ENCODE peak calls at places on chromosomes 11 and 22, in five cellular contexts. One of them, this sample, is unnamed.

GRCh38 chr11:44690651-44691050 is 36.1 kb upstream of the TSPAN18 start:
- DNase-seq in lower leg skin: no peak
- DNase-seq in CD8-positive, alpha-beta T cell: no peak
- DNase-seq in iPS DF 6.9: no peak
- DNase-seq in left ventricle myocardium inferior: no peak
- DNase-seq in this sample: no peak

GRCh38 chr11:46252373-46252914 is 25.0 kb upstream of the CREB3L1 start:
- DNase-seq in lower leg skin: peak
- DNase-seq in CD8-positive, alpha-beta T cell: no peak
- DNase-seq in iPS DF 6.9: no peak
- DNase-seq in left ventricle myocardium inferior: no peak
- DNase-seq in this sample: no peak

GRCh38 chr11:30815619-30816018 is 229.5 kb upstream of the MPPED2 start:
- DNase-seq in lower leg skin: no peak
- DNase-seq in CD8-positive, alpha-beta T cell: no peak
- DNase-seq in iPS DF 6.9: no peak
- DNase-seq in left ventricle myocardium inferior: no peak
- DNase-seq in this sample: no peak

GRCh38 chr11:131954146-131954545 is 583.7 kb downstream of the NTM start:
- DNase-seq in lower leg skin: no peak
- DNase-seq in CD8-positive, alpha-beta T cell: no peak
- DNase-seq in iPS DF 6.9: no peak
- DNase-seq in left ventricle myocardium inferior: no peak
- DNase-seq in this sample: no peak

GRCh38 chr22:32999039-32999861 is 58.9 kb downstream of the SYN3 start:
- DNase-seq in lower leg skin: peak
- DNase-seq in CD8-positive, alpha-beta T cell: no peak
- DNase-seq in iPS DF 6.9: no peak
- DNase-seq in left ventricle myocardium inferior: no peak
- DNase-seq in this sample: no peak

GRCh38 chr11:84663731-84664130 is 963.4 kb downstream of the DLG2 start:
- DNase-seq in lower leg skin: no peak
- DNase-seq in CD8-positive, alpha-beta T cell: no peak
- DNase-seq in iPS DF 6.9: no peak
- DNase-seq in left ventricle myocardium inferior: no peak
- DNase-seq in this sample: no peak

GRCh38 chr11:57680552-57680874 is 12.6 kb downstream of the ZDHHC5 start:
- DNase-seq in lower leg skin: no peak
- DNase-seq in CD8-positive, alpha-beta T cell: no peak
- DNase-seq in iPS DF 6.9: no peak
- DNase-seq in left ventricle myocardium inferior: no peak
- DNase-seq in this sample: no peak

GRCh38 chr11:78851883-78852586 is 277.4 kb upstream of the NARS2 start:
- DNase-seq in lower leg skin: no peak
- DNase-seq in CD8-positive, alpha-beta T cell: no peak
- DNase-seq in iPS DF 6.9: no peak
- DNase-seq in left ventricle myocardium inferior: no peak
- DNase-seq in this sample: peak

GRCh38 chr11:129267716-129268115 is 75.6 kb upstream of the ARHGAP32 start:
- DNase-seq in lower leg skin: no peak
- DNase-seq in CD8-positive, alpha-beta T cell: no peak
- DNase-seq in iPS DF 6.9: no peak
- DNase-seq in left ventricle myocardium inferior: no peak
- DNase-seq in this sample: no peak

GRCh38 chr22:44646668-44647067 is 55.3 kb upstream of the PRR5 start:
- DNase-seq in lower leg skin: no peak
- DNase-seq in CD8-positive, alpha-beta T cell: no peak
- DNase-seq in iPS DF 6.9: no peak
- DNase-seq in left ventricle myocardium inferior: no peak
- DNase-seq in this sample: no peak

GRCh38 chr11:102389253-102389652 is 42.2 kb downstream of the BIRC2 start:
- DNase-seq in lower leg skin: no peak
- DNase-seq in CD8-positive, alpha-beta T cell: no peak
- DNase-seq in iPS DF 6.9: no peak
- DNase-seq in left ventricle myocardium inferior: no peak
- DNase-seq in this sample: no peak

GRCh38 chr11:113574171-113574570 is 99.0 kb upstream of the DRD2 start:
- DNase-seq in lower leg skin: peak
- DNase-seq in CD8-positive, alpha-beta T cell: no peak
- DNase-seq in iPS DF 6.9: no peak
- DNase-seq in left ventricle myocardium inferior: no peak
- DNase-seq in this sample: no peak

GRCh38 chr22:50733521-50734342 is 4.3 kb upstream of the ACR start:
- DNase-seq in lower leg skin: peak
- DNase-seq in CD8-positive, alpha-beta T cell: no peak
- DNase-seq in iPS DF 6.9: no peak
- DNase-seq in left ventricle myocardium inferior: peak
- DNase-seq in this sample: no peak

GRCh38 chr11:126148317-126148716 is 63.1 kb downstream of the RPUSD4 start:
- DNase-seq in lower leg skin: no peak
- DNase-seq in CD8-positive, alpha-beta T cell: no peak
- DNase-seq in iPS DF 6.9: no peak
- DNase-seq in left ventricle myocardium inferior: no peak
- DNase-seq in this sample: no peak

GRCh38 chr11:69217276-69218105 is 61.8 kb downstream of the SMIM38 start:
- DNase-seq in lower leg skin: peak
- DNase-seq in CD8-positive, alpha-beta T cell: peak
- DNase-seq in iPS DF 6.9: no peak
- DNase-seq in left ventricle myocardium inferior: no peak
- DNase-seq in this sample: no peak

GRCh38 chr11:73223998-73224730 is 6.1 kb downstream of the P2RY2 start:
- DNase-seq in lower leg skin: no peak
- DNase-seq in CD8-positive, alpha-beta T cell: no peak
- DNase-seq in iPS DF 6.9: no peak
- DNase-seq in left ventricle myocardium inferior: no peak
- DNase-seq in this sample: no peak

GRCh38 chr11:1877211-1878133 is 14.2 kb downstream of the PRR33 start:
- DNase-seq in lower leg skin: peak
- DNase-seq in CD8-positive, alpha-beta T cell: no peak
- DNase-seq in iPS DF 6.9: no peak
- DNase-seq in left ventricle myocardium inferior: peak
- DNase-seq in this sample: no peak

GRCh38 chr11:19646921-19647320 is 65.7 kb upstream of the NAV2 start:
- DNase-seq in lower leg skin: no peak
- DNase-seq in CD8-positive, alpha-beta T cell: no peak
- DNase-seq in iPS DF 6.9: no peak
- DNase-seq in left ventricle myocardium inferior: no peak
- DNase-seq in this sample: no peak

GRCh38 chr11:15179167-15179566 is 64.4 kb downstream of the INSC start:
- DNase-seq in lower leg skin: no peak
- DNase-seq in CD8-positive, alpha-beta T cell: no peak
- DNase-seq in iPS DF 6.9: no peak
- DNase-seq in left ventricle myocardium inferior: no peak
- DNase-seq in this sample: no peak

GRCh38 chr11:65918211-65919150 is at the start of gene C11orf68:
- DNase-seq in lower leg skin: peak
- DNase-seq in CD8-positive, alpha-beta T cell: no peak
- DNase-seq in iPS DF 6.9: no peak
- DNase-seq in left ventricle myocardium inferior: no peak
- DNase-seq in this sample: no peak

GRCh38 chr11:122895591-122895990 is 13.0 kb downstream of the JHY start:
- DNase-seq in lower leg skin: no peak
- DNase-seq in CD8-positive, alpha-beta T cell: no peak
- DNase-seq in iPS DF 6.9: no peak
- DNase-seq in left ventricle myocardium inferior: no peak
- DNase-seq in this sample: no peak
- H3K4me3 ChIP-seq in lower leg skin: no peak
- H3K4me3 ChIP-seq in CD8-positive, alpha-beta T cell: no peak
- H3K4me3 ChIP-seq in iPS DF 6.9: no peak
- H3K4me3 ChIP-seq in left ventricle myocardium inferior: no peak
- H3K4me3 ChIP-seq in this sample: no peak

GRCh38 chr11:119380816-119381185 is 689 bp downstream of the USP2 start:
- DNase-seq in lower leg skin: no peak
- DNase-seq in CD8-positive, alpha-beta T cell: peak
- DNase-seq in iPS DF 6.9: no peak
- DNase-seq in left ventricle myocardium inferior: no peak
- DNase-seq in this sample: peak
- H3K4me3 ChIP-seq in lower leg skin: no peak
- H3K4me3 ChIP-seq in CD8-positive, alpha-beta T cell: peak
- H3K4me3 ChIP-seq in iPS DF 6.9: peak
- H3K4me3 ChIP-seq in left ventricle myocardium inferior: peak
- H3K4me3 ChIP-seq in this sample: peak

GRCh38 chr11:27735281-27735680 is 35.0 kb upstream of the BDNF start:
- DNase-seq in lower leg skin: no peak
- DNase-seq in CD8-positive, alpha-beta T cell: no peak
- DNase-seq in iPS DF 6.9: no peak
- DNase-seq in left ventricle myocardium inferior: no peak
- DNase-seq in this sample: no peak

GRCh38 chr11:27740362-27741024 is 40.2 kb upstream of the BDNF start:
- DNase-seq in lower leg skin: no peak
- DNase-seq in CD8-positive, alpha-beta T cell: no peak
- DNase-seq in iPS DF 6.9: no peak
- DNase-seq in left ventricle myocardium inferior: no peak
- DNase-seq in this sample: no peak
- H3K4me3 ChIP-seq in lower leg skin: no peak
- H3K4me3 ChIP-seq in CD8-positive, alpha-beta T cell: no peak
- H3K4me3 ChIP-seq in iPS DF 6.9: no peak
- H3K4me3 ChIP-seq in left ventricle myocardium inferior: no peak
- H3K4me3 ChIP-seq in this sample: no peak

GRCh38 chr22:39150848-39151215 is 1.6 kb downstream of the CBX7 start:
- DNase-seq in lower leg skin: no peak
- DNase-seq in CD8-positive, alpha-beta T cell: peak
- DNase-seq in iPS DF 6.9: no peak
- DNase-seq in left ventricle myocardium inferior: no peak
- DNase-seq in this sample: no peak
- H3K4me3 ChIP-seq in lower leg skin: no peak
- H3K4me3 ChIP-seq in CD8-positive, alpha-beta T cell: no peak
- H3K4me3 ChIP-seq in iPS DF 6.9: no peak
- H3K4me3 ChIP-seq in left ventricle myocardium inferior: peak
- H3K4me3 ChIP-seq in this sample: no peak

DNA sequence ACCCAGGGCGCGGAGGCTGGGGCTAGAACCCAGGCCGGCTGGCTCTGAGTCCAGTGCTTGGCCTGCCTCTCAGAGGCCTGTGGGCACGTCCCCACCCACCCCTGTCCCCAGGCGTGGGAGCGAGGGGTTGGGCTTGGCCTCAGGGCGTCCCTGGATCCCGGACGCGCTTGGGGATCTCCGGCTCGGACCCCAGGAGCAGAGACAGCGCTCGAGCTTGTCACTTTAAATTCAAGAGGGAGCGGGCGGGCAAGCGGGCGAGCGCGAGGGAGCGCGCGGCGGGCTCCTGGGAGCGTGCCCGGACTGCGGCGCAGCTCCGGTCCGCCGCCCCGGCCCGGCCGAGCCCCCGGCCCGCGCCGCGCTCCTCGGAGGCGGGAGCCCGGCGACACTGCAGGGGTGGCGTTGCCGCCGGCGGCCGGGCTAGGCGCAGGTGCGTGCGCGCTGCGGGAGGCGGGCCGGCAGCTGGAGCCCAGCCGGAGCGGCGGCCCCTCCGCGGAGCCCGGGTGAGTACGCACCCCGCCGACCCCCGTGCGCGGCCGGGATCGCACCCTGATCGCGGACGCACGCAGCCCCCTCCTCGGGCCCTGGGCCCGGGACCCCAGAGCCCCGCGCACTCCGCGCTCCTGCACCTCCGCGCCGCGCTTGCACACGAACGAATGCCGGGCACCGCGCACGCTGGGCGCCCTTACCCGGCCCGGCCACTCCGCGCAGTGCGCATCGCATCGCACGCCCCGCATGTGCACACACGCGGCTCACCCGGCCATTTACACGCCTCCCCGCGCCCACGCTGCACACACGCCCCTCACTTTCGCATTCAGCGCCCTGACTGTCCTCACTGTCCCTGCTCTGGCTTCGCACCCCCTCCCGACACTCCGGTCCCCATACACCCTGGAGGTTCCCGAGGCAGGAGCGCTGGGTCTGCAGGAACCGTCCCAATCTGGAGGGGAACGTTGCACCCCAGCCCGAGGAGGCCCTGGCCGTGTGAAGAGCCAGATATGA is at the start of gene SYT12:
- DNase-seq in lower leg skin: no peak
- DNase-seq in CD8-positive, alpha-beta T cell: no peak
- DNase-seq in iPS DF 6.9: no peak
- DNase-seq in left ventricle myocardium inferior: no peak
- DNase-seq in this sample: no peak
- H3K4me3 ChIP-seq in lower leg skin: no peak
- H3K4me3 ChIP-seq in CD8-positive, alpha-beta T cell: peak
- H3K4me3 ChIP-seq in iPS DF 6.9: peak
- H3K4me3 ChIP-seq in left ventricle myocardium inferior: peak
- H3K4me3 ChIP-seq in this sample: no peak

This sample was measured in Jurkat, Clone E6-1.